ENCODE peak calls at places on chromosomes 16 and 17, in five cellular contexts. One of them, this sample, is unnamed.

GRCh38 chr17:72984925-72985322 is 107.6 kb downstream of the SLC39A11 start:
- DNase-seq in stimulated activated naive CD4-positive, alpha-beta T cell treated with Interleukin-2 at 50 U/mL for 16 hours: no peak
- DNase-seq in ureter: no peak
- DNase-seq in sciatic nerve: no peak
- DNase-seq in activated T-cell treated with anti-CD3 and anti-CD28 coated beads, Interleukin-2, amount 50 U/mL, for 48 hours: no peak
- DNase-seq in this sample: no peak

GRCh38 chr17:29140631-29141483 is 39.3 kb downstream of the MYO18A start:
- DNase-seq in activated T-cell treated with anti-CD3 and anti-CD28 coated beads, Interleukin-2, amount 50 U/mL, for 48 hours: peak
- DNase-seq in sciatic nerve: no peak
- DNase-seq in stimulated activated naive CD4-positive, alpha-beta T cell treated with Interleukin-2 at 50 U/mL for 16 hours: peak
- DNase-seq in ureter: no peak
- DNase-seq in this sample: no peak

GRCh38 chr16:88939814-88940195 is 37.2 kb downstream of the CBFA2T3 start:
- DNase-seq in ureter: no peak
- DNase-seq in stimulated activated naive CD4-positive, alpha-beta T cell treated with Interleukin-2 at 50 U/mL for 16 hours: no peak
- DNase-seq in sciatic nerve: no peak
- DNase-seq in activated T-cell treated with anti-CD3 and anti-CD28 coated beads, Interleukin-2, amount 50 U/mL, for 48 hours: no peak
- DNase-seq in this sample: no peak

GRCh38 chr17:49498037-49498615 is 3.0 kb downstream of the NGFR start:
- DNase-seq in stimulated activated naive CD4-positive, alpha-beta T cell treated with Interleukin-2 at 50 U/mL for 16 hours: no peak
- DNase-seq in ureter: no peak
- DNase-seq in activated T-cell treated with anti-CD3 and anti-CD28 coated beads, Interleukin-2, amount 50 U/mL, for 48 hours: no peak
- DNase-seq in sciatic nerve: no peak
- DNase-seq in this sample: no peak

GRCh38 chr16:57061084-57061905 is 31.1 kb upstream of the CPNE2 start:
- DNase-seq in stimulated activated naive CD4-positive, alpha-beta T cell treated with Interleukin-2 at 50 U/mL for 16 hours: no peak
- DNase-seq in activated T-cell treated with anti-CD3 and anti-CD28 coated beads, Interleukin-2, amount 50 U/mL, for 48 hours: no peak
- DNase-seq in ureter: peak
- DNase-seq in sciatic nerve: peak
- DNase-seq in this sample: no peak

GRCh38 chr17:61009619-61010018 is 332.0 kb downstream of the BCAS3 start:
- DNase-seq in sciatic nerve: no peak
- DNase-seq in activated T-cell treated with anti-CD3 and anti-CD28 coated beads, Interleukin-2, amount 50 U/mL, for 48 hours: no peak
- DNase-seq in stimulated activated naive CD4-positive, alpha-beta T cell treated with Interleukin-2 at 50 U/mL for 16 hours: no peak
- DNase-seq in ureter: no peak
- DNase-seq in this sample: no peak

GRCh38 chr17:28839221-28839620 is 3.4 kb downstream of the FAM222B start:
- DNase-seq in sciatic nerve: no peak
- DNase-seq in stimulated activated naive CD4-positive, alpha-beta T cell treated with Interleukin-2 at 50 U/mL for 16 hours: no peak
- DNase-seq in ureter: no peak
- DNase-seq in activated T-cell treated with anti-CD3 and anti-CD28 coated beads, Interleukin-2, amount 50 U/mL, for 48 hours: no peak
- DNase-seq in this sample: no peak

GRCh38 chr17:57563968-57564367 is 181.1 kb downstream of the CCDC182 start:
- DNase-seq in ureter: no peak
- DNase-seq in sciatic nerve: no peak
- DNase-seq in stimulated activated naive CD4-positive, alpha-beta T cell treated with Interleukin-2 at 50 U/mL for 16 hours: no peak
- DNase-seq in activated T-cell treated with anti-CD3 and anti-CD28 coated beads, Interleukin-2, amount 50 U/mL, for 48 hours: no peak
- DNase-seq in this sample: no peak

GRCh38 chr16:80056334-80056733 is 455.8 kb upstream of the MAF start:
- DNase-seq in sciatic nerve: no peak
- DNase-seq in ureter: no peak
- DNase-seq in activated T-cell treated with anti-CD3 and anti-CD28 coated beads, Interleukin-2, amount 50 U/mL, for 48 hours: no peak
- DNase-seq in stimulated activated naive CD4-positive, alpha-beta T cell treated with Interleukin-2 at 50 U/mL for 16 hours: no peak
- DNase-seq in this sample: no peak

GRCh38 chr17:2853722-2854580 is 57.7 kb downstream of the RAP1GAP2 start:
- DNase-seq in activated T-cell treated with anti-CD3 and anti-CD28 coated beads, Interleukin-2, amount 50 U/mL, for 48 hours: peak
- DNase-seq in ureter: no peak
- DNase-seq in sciatic nerve: no peak
- DNase-seq in stimulated activated naive CD4-positive, alpha-beta T cell treated with Interleukin-2 at 50 U/mL for 16 hours: peak
- DNase-seq in this sample: peak

GRCh38 chr17:72386619-72387237 is 265.9 kb downstream of the SOX9 start:
- DNase-seq in activated T-cell treated with anti-CD3 and anti-CD28 coated beads, Interleukin-2, amount 50 U/mL, for 48 hours: no peak
- DNase-seq in ureter: no peak
- DNase-seq in sciatic nerve: no peak
- DNase-seq in stimulated activated naive CD4-positive, alpha-beta T cell treated with Interleukin-2 at 50 U/mL for 16 hours: no peak
- DNase-seq in this sample: peak

GRCh38 chr16:50644730-50645129 is 36.4 kb downstream of the SNX20 start:
- DNase-seq in sciatic nerve: no peak
- DNase-seq in activated T-cell treated with anti-CD3 and anti-CD28 coated beads, Interleukin-2, amount 50 U/mL, for 48 hours: peak
- DNase-seq in stimulated activated naive CD4-positive, alpha-beta T cell treated with Interleukin-2 at 50 U/mL for 16 hours: no peak
- DNase-seq in ureter: peak
- DNase-seq in this sample: no peak

GRCh38 chr17:31412511-31412910 is 21.0 kb downstream of the RAB11FIP4 start:
- DNase-seq in activated T-cell treated with anti-CD3 and anti-CD28 coated beads, Interleukin-2, amount 50 U/mL, for 48 hours: no peak
- DNase-seq in stimulated activated naive CD4-positive, alpha-beta T cell treated with Interleukin-2 at 50 U/mL for 16 hours: no peak
- DNase-seq in ureter: no peak
- DNase-seq in sciatic nerve: no peak
- DNase-seq in this sample: no peak

GRCh38 chr17:6708357-6708961 is 4.7 kb downstream of the SLC13A5 start:
- DNase-seq in activated T-cell treated with anti-CD3 and anti-CD28 coated beads, Interleukin-2, amount 50 U/mL, for 48 hours: no peak
- DNase-seq in sciatic nerve: no peak
- DNase-seq in stimulated activated naive CD4-positive, alpha-beta T cell treated with Interleukin-2 at 50 U/mL for 16 hours: no peak
- DNase-seq in ureter: peak
- DNase-seq in this sample: no peak

GRCh38 chr17:46947236-46947635 is 24.3 kb downstream of the GOSR2 start:
- DNase-seq in sciatic nerve: no peak
- DNase-seq in activated T-cell treated with anti-CD3 and anti-CD28 coated beads, Interleukin-2, amount 50 U/mL, for 48 hours: no peak
- DNase-seq in ureter: no peak
- DNase-seq in stimulated activated naive CD4-positive, alpha-beta T cell treated with Interleukin-2 at 50 U/mL for 16 hours: no peak
- DNase-seq in this sample: no peak

GRCh38 chr16:7013990-7014389 is 318.7 kb upstream of the RBFOX1 start:
- DNase-seq in ureter: no peak
- DNase-seq in stimulated activated naive CD4-positive, alpha-beta T cell treated with Interleukin-2 at 50 U/mL for 16 hours: no peak
- DNase-seq in activated T-cell treated with anti-CD3 and anti-CD28 coated beads, Interleukin-2, amount 50 U/mL, for 48 hours: no peak
- DNase-seq in sciatic nerve: no peak
- DNase-seq in this sample: no peak

GRCh38 chr17:67819722-67820121 is 5.6 kb upstream of the BPTF start:
- DNase-seq in activated T-cell treated with anti-CD3 and anti-CD28 coated beads, Interleukin-2, amount 50 U/mL, for 48 hours: no peak
- DNase-seq in sciatic nerve: no peak
- DNase-seq in ureter: peak
- DNase-seq in stimulated activated naive CD4-positive, alpha-beta T cell treated with Interleukin-2 at 50 U/mL for 16 hours: no peak
- DNase-seq in this sample: no peak

GRCh38 chr16:86986136-86986535 is 331.1 kb downstream of the C16orf95 start:
- DNase-seq in sciatic nerve: no peak
- DNase-seq in stimulated activated naive CD4-positive, alpha-beta T cell treated with Interleukin-2 at 50 U/mL for 16 hours: no peak
- DNase-seq in ureter: no peak
- DNase-seq in activated T-cell treated with anti-CD3 and anti-CD28 coated beads, Interleukin-2, amount 50 U/mL, for 48 hours: no peak
- DNase-seq in this sample: no peak

GRCh38 chr16:67993207-67994036 is 5.9 kb downstream of the DPEP2 start:
- DNase-seq in stimulated activated naive CD4-positive, alpha-beta T cell treated with Interleukin-2 at 50 U/mL for 16 hours: peak
- DNase-seq in ureter: peak
- DNase-seq in sciatic nerve: peak
- DNase-seq in activated T-cell treated with anti-CD3 and anti-CD28 coated beads, Interleukin-2, amount 50 U/mL, for 48 hours: peak
- DNase-seq in this sample: peak

GRCh38 chr17:16910341-16910740 is 61.6 kb downstream of the TNFRSF13B start:
- DNase-seq in ureter: no peak
- DNase-seq in stimulated activated naive CD4-positive, alpha-beta T cell treated with Interleukin-2 at 50 U/mL for 16 hours: no peak
- DNase-seq in sciatic nerve: no peak
- DNase-seq in activated T-cell treated with anti-CD3 and anti-CD28 coated beads, Interleukin-2, amount 50 U/mL, for 48 hours: no peak
- DNase-seq in this sample: no peak

GRCh38 chr16:49839462-49839825 is 16.5 kb downstream of the ZNF423 start:
- DNase-seq in activated T-cell treated with anti-CD3 and anti-CD28 coated beads, Interleukin-2, amount 50 U/mL, for 48 hours: no peak
- DNase-seq in stimulated activated naive CD4-positive, alpha-beta T cell treated with Interleukin-2 at 50 U/mL for 16 hours: no peak
- DNase-seq in ureter: no peak
- DNase-seq in sciatic nerve: no peak
- DNase-seq in this sample: no peak

GRCh38 chr16:84555418-84556196 is 51.1 kb upstream of the MEAK7 start:
- DNase-seq in sciatic nerve: no peak
- DNase-seq in ureter: no peak
- DNase-seq in stimulated activated naive CD4-positive, alpha-beta T cell treated with Interleukin-2 at 50 U/mL for 16 hours: no peak
- DNase-seq in activated T-cell treated with anti-CD3 and anti-CD28 coated beads, Interleukin-2, amount 50 U/mL, for 48 hours: no peak
- DNase-seq in this sample: no peak

GRCh38 chr16:27906883-27907282 is 156.6 kb downstream of the GSG1L start:
- DNase-seq in stimulated activated naive CD4-positive, alpha-beta T cell treated with Interleukin-2 at 50 U/mL for 16 hours: no peak
- DNase-seq in ureter: no peak
- DNase-seq in activated T-cell treated with anti-CD3 and anti-CD28 coated beads, Interleukin-2, amount 50 U/mL, for 48 hours: no peak
- DNase-seq in sciatic nerve: no peak
- DNase-seq in this sample: no peak

GRCh38 chr16:58127033-58127556 is 2.1 kb downstream of the CFAP20 start:
- DNase-seq in stimulated activated naive CD4-positive, alpha-beta T cell treated with Interleukin-2 at 50 U/mL for 16 hours: no peak
- DNase-seq in activated T-cell treated with anti-CD3 and anti-CD28 coated beads, Interleukin-2, amount 50 U/mL, for 48 hours: no peak
- DNase-seq in sciatic nerve: no peak
- DNase-seq in ureter: no peak
- DNase-seq in this sample: no peak

GRCh38 chr16:2497116-2497630 is 16.6 kb upstream of the ATP6V0C start:
- DNase-seq in activated T-cell treated with anti-CD3 and anti-CD28 coated beads, Interleukin-2, amount 50 U/mL, for 48 hours: no peak
- DNase-seq in ureter: no peak
- DNase-seq in sciatic nerve: no peak
- DNase-seq in stimulated activated naive CD4-positive, alpha-beta T cell treated with Interleukin-2 at 50 U/mL for 16 hours: no peak
- DNase-seq in this sample: no peak

GRCh38 chr17:78180083-78180482 is 6.8 kb downstream of the TK1 start:
- DNase-seq in activated T-cell treated with anti-CD3 and anti-CD28 coated beads, Interleukin-2, amount 50 U/mL, for 48 hours: no peak
- DNase-seq in sciatic nerve: no peak
- DNase-seq in stimulated activated naive CD4-positive, alpha-beta T cell treated with Interleukin-2 at 50 U/mL for 16 hours: no peak
- DNase-seq in ureter: no peak
- DNase-seq in this sample: no peak

This sample was measured in NCI-H1105.